ENCODE peak calls at places on chromosomes 6 and 20, in nine cellular contexts. K is pancreas, Q is adrenal gland, E is upper lobe of right lung, J is astrocyte, O is SK-N-SH, P is lung, W is H1, G is lower lobe of right lung. F is an unnamed sample.
A peak's percentile ranks its signal among the peaks of the same experiment; 100 is the strongest.

GRCh38 chr20:2431185-2431584 is 39.4 kb downstream of the SNRPB start:
- DNase-seq in K (no peak), Q (no peak), E (no peak), J (no peak), O (no peak), P (no peak), W (no peak), G (no peak), F (no peak)

GRCh38 chr6:110233769-110234374 is 53.6 kb downstream of the CDC40 start:
- DNase-seq in K (no peak), Q (no peak), E (no peak), J (peak; percentile 10), O (no peak), P (no peak), W (no peak), G (no peak), F (no peak)

GRCh38 chr6:17394192-17394611 is 807 bp downstream of the CAP2 start:
- DNase-seq in K (peak; percentile 66), Q (peak; percentile 71), E (peak; percentile 67), J (peak; percentile 80), O (no peak), P (peak; percentile 55), W (peak; percentile 64), G (no peak), F (peak; percentile 42)

GRCh38 chr6:12051861-12052368 is 39.8 kb downstream of the HIVEP1 start:
- DNase-seq in K (no peak), Q (no peak), E (no peak), J (peak; percentile 59), O (no peak), P (no peak), W (no peak), G (no peak), F (no peak)

GRCh38 chr6:45742591-45742990 is 273.1 kb downstream of the CLIC5 start:
- DNase-seq in K (no peak), Q (no peak), E (no peak), J (no peak), O (no peak), P (no peak), W (no peak), G (no peak), F (no peak)

GRCh38 chr20:56788041-56788670 is 159.1 kb downstream of the TFAP2C start:
- DNase-seq in K (no peak), Q (peak; percentile 83), E (no peak), J (peak; percentile 96), O (no peak), P (peak; percentile 44), W (no peak), G (no peak), F (no peak)

GRCh38 chr6:96626749-96627353 is 63.9 kb downstream of the FHL5 start:
- DNase-seq in K (no peak), Q (no peak), E (no peak), J (peak; percentile 19), O (peak; percentile 51), P (no peak), W (no peak), G (no peak), F (peak; percentile 30)

GRCh38 chr6:53107091-53107490 is 41.5 kb downstream of the GCM1 start:
- DNase-seq in K (no peak), Q (no peak), E (no peak), J (peak; percentile 70), O (no peak), P (no peak), W (no peak), G (no peak), F (no peak)

GRCh38 chr6:125469915-125470314 is 168.1 kb upstream of the HDDC2 start:
- DNase-seq in K (no peak), Q (no peak), E (no peak), J (no peak), O (no peak), P (no peak), W (no peak), G (no peak), F (no peak)

GRCh38 chr20:25054995-25055629 is 2.8 kb downstream of the ACSS1 start:
- DNase-seq in K (peak; percentile 9), Q (no peak), E (no peak), J (no peak), O (no peak), P (no peak), W (no peak), G (no peak), F (no peak)

GRCh38 chr20:4766631-4767030 is 44.9 kb downstream of the PRND start:
- DNase-seq in K (no peak), Q (no peak), E (no peak), J (no peak), O (no peak), P (no peak), W (no peak), G (no peak), F (no peak)

DNA sequence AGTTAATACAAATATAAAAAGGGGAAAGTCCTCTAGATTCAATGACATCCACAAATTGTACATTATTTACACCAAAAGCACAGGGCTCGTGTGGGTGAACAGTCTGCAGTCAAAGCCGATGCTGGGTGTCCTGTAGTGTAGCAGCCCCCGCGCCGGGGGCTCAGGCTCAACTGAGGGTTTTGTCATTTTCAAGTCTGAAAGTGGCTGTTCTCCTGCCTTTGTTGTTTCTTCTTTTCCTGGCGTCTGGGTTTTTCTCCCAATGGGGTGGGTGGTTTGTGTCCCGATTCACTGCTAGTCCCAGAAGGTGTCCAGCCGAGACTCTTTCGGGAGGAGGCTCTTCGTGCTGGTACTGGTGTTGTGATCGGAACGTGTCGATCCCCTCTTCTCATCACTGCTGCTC is 146.0 kb downstream of the ZMYND8 start:
- DNase-seq in K (no peak), Q (no peak), E (no peak), J (no peak), O (no peak), P (no peak), W (no peak), G (no peak), F (no peak)
- H3K36me3 ChIP-seq in K (no peaks in the 10 kb centered on the region), Q (peaks cover 74% of the 10 kb centered on the region), E (peaks cover 74% of the 10 kb centered on the region), J (peaks cover 31% of the 10 kb centered on the region), O (peaks cover 53% of the 10 kb centered on the region), P (peaks cover 33% of the 10 kb centered on the region), W (peaks cover 45% of the 10 kb centered on the region), G (peaks cover 72% of the 10 kb centered on the region), F (peaks cover 61% of the 10 kb centered on the region)

GRCh38 chr6:41730531-41731436 is 4.6 kb downstream of the TFEB start:
- DNase-seq in K (no peak), Q (peak; percentile 51), E (peak; percentile 32), J (no peak), O (peak; percentile 87), P (no peak), W (no peak), G (peak; percentile 34), F (no peak)

GRCh38 chr6:41732601-41733348 is 2.6 kb downstream of the TFEB start:
- DNase-seq in K (no peak), Q (no peak), E (no peak), J (no peak), O (no peak), P (no peak), W (no peak), G (peak; percentile 42), F (no peak)

GRCh38 chr6:41733349-41733706 is 2.1 kb downstream of the TFEB start:
- DNase-seq in K (no peak), Q (no peak), E (no peak), J (no peak), O (no peak), P (no peak), W (no peak), G (no peak), F (no peak)

GRCh38 chr6:41731561-41732086 is 3.8 kb downstream of the TFEB start:
- DNase-seq in K (no peak), Q (no peak), E (no peak), J (no peak), O (no peak), P (no peak), W (no peak), G (peak; percentile 20), F (no peak)

DNA sequence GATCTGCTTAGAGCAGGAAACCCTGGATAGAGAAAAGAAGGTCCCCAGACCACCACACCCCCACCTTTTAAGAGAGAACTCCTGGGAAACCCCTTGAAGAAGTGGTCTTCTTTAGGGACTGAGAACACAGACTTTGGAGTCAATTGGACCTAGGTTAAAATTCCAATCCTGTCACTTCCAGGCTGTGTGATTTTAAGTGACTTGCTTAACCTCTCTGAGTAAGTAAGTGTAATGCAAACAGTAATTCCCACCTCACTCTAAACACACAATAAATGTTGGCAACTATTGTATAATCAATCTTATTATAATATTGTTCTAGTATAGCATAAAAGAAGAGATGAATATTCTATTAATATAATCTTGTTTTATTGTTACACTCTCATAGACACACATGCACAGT is 3.3 kb downstream of the TFEB start:
- DNase-seq in K (no peak), Q (no peak), E (no peak), J (no peak), O (no peak), P (no peak), W (no peak), G (no peak), F (no peak)
- H3K27ac ChIP-seq in K (no peak overlapping the region), Q (peak overlapping the region; percentile 94), E (no peak overlapping the region), J (no peak overlapping the region), O (peak overlapping the region; percentile 81), P (no peak overlapping the region), W (no peak overlapping the region), G (no peak overlapping the region), F (no peak overlapping the region)

DNA sequence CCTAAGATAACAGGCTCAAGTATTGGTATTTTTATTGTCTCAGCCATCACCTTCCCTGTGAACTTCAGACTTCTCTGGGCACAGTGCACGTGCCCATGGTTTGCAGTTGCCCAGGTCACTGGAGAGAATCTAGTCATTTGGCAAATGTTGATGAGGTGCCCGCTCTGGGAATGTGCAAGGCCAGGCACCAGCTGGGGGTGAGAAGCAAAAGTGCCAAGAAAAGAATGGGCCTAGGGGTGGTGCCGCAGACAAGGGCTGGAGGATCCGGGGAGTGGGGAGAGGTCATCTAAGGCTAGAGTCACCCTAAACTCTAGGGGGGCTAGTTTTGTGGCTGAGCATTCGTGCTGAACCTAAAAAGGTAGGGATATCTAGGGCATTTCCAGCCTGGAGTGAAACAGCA is 57.0 kb upstream of the VSTM2L start:
- DNase-seq in K (no peak), Q (no peak), E (no peak), J (no peak), O (no peak), P (no peak), W (no peak), G (no peak), F (no peak)
- H3K36me3 ChIP-seq in K (no peaks in the 10 kb centered on the region), Q (peaks cover 21% of the 10 kb centered on the region), E (peaks cover 46% of the 10 kb centered on the region), J (peaks cover 2% of the 10 kb centered on the region), O (peaks cover 40% of the 10 kb centered on the region), P (peaks cover 38% of the 10 kb centered on the region), W (no peaks in the 10 kb centered on the region), G (peaks cover 76% of the 10 kb centered on the region), F (peaks cover 21% of the 10 kb centered on the region)

DNA sequence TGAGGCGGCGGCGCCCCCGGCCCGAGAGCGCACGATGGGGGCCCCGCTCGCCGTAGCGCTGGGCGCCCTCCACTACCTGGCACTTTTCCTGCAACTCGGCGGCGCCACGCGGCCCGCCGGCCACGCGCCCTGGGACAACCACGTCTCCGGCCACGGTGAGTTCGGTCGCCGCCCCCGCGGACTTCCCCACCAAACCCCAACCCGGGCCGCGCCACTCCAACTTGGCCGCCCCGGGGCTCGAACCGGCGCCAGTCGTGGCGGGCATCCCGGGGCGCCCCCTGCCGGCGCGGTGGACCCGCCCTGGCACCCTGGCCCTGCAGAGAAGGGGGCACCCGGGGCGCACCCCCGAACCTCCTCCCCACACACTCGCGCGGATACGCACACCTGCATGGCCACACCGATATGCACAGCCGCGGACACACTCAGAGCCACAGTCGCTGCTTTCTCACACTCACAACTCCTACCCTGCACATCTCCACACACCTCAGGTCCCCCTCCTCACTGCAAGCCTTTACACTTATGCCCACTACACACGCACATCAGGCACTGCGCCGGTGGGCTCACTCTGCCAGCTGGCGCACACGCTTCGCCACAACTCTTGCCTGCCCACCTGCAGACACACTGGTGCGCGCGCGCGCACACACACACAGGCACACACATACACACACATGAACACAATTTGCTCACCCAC is 535 bp downstream of the VSTM2L start:
- DNase-seq in K (no peak), Q (no peak), E (no peak), J (no peak), O (peak; percentile 82), P (no peak), W (peak; percentile 74), G (no peak), F (no peak)
- H3K27ac ChIP-seq in K (no peak overlapping the region), Q (peak overlapping the region; percentile 56), E (no peak overlapping the region), J (no peak overlapping the region), O (no peak overlapping the region), P (no peak overlapping the region), W (no peak overlapping the region), G (no peak overlapping the region), F (no peak overlapping the region)